ENCODE peak calls at places on chromosomes 4 and X, in eight cellular contexts. T is upper lobe of left lung, B is ovary, K is sigmoid colon, P is stomach, V is breast epithelium, C is H1, D is transverse colon. Q is an unnamed sample. For H3K4me1, the result is how much of the 10 kb centered on the place peaks cover.

GRCh38 chr4:21410372-21410771 is 538.2 kb downstream of the KCNIP4 start:
- DNase-seq in T (no peak), B (no peak), K (no peak), P (no peak), V (no peak), C (no peak), D (no peak), Q (no peak)

GRCh38 chr4:116066711-116067245 is 953.4 kb upstream of the NDST4 start:
- DNase-seq in T (no peak), B (no peak), K (no peak), P (no peak), V (no peak), C (no peak), D (no peak), Q (no peak)

GRCh38 chrX:56308726-56309125 is 76.6 kb downstream of the KLF8 start:
- DNase-seq in T (no peak), B (no peak), K (no peak), P (no peak), V (no peak), C (no peak), D (no peak), Q (no peak)

GRCh38 chrX:76279007-76279406 is 106.1 kb downstream of the PBDC1 start:
- DNase-seq in T (no peak), B (peak), K (no peak), P (peak), V (no peak), C (peak), D (peak), Q (no peak)

GRCh38 chrX:79325263-79325958 is 41.7 kb downstream of the ITM2A start:
- DNase-seq in T (peak), B (no peak), K (no peak), P (no peak), V (no peak), C (no peak), D (no peak), Q (no peak)

GRCh38 chrX:9354918-9355317 is 109.9 kb upstream of the TBL1X start:
- DNase-seq in T (no peak), B (no peak), K (no peak), P (no peak), V (no peak), C (no peak), D (no peak), Q (no peak)

GRCh38 chrX:65837875-65838549 is 170.6 kb downstream of the MSN start:
- DNase-seq in T (no peak), B (no peak), K (no peak), P (no peak), V (no peak), C (no peak), D (no peak), Q (no peak)

GRCh38 chrX:97399400-97399799 is 515.7 kb downstream of the RPA4 start:
- DNase-seq in T (no peak), B (no peak), K (no peak), P (no peak), V (no peak), C (no peak), D (no peak), Q (no peak)

GRCh38 chr4:11700751-11701226 is 272.1 kb upstream of the HS3ST1 start:
- DNase-seq in T (no peak), B (no peak), K (no peak), P (no peak), V (no peak), C (no peak), D (no peak), Q (no peak)

GRCh38 chrX:40273356-40274050 is 175.7 kb upstream of the BCOR start:
- DNase-seq in T (peak), B (no peak), K (peak), P (no peak), V (no peak), C (no peak), D (no peak), Q (peak)

GRCh38 chr4:54440394-54441223 is 211.5 kb downstream of the PDGFRA start:
- DNase-seq in T (no peak), B (no peak), K (no peak), P (no peak), V (no peak), C (no peak), D (no peak), Q (no peak)

GRCh38 chr4:41839945-41840854 is 91.7 kb upstream of the PHOX2B start:
- DNase-seq in T (no peak), B (no peak), K (no peak), P (no peak), V (no peak), C (no peak), D (no peak), Q (no peak)

GRCh38 chr4:109873791-109874514 is 26.0 kb downstream of the LRIT3 start:
- DNase-seq in T (no peak), B (no peak), K (no peak), P (no peak), V (no peak), C (no peak), D (no peak), Q (peak)

GRCh38 chrX:37425370-37425769 is 76.2 kb downstream of the PRRG1 start:
- DNase-seq in T (no peak), B (no peak), K (no peak), P (no peak), V (no peak), C (no peak), D (no peak), Q (peak)

GRCh38 chr4:126856906-126857305 is 775.9 kb upstream of the INTU start:
- DNase-seq in T (no peak), B (no peak), K (no peak), P (no peak), V (no peak), C (no peak), D (no peak), Q (no peak)

GRCh38 chr4:36757623-36758311 is 476.4 kb downstream of the DTHD1 start:
- DNase-seq in T (no peak), B (no peak), K (no peak), P (no peak), V (no peak), C (no peak), D (no peak), Q (no peak)

GRCh38 chrX:3143043-3143799 is 102.0 kb downstream of the ARSF start:
- DNase-seq in T (no peak), B (no peak), K (no peak), P (no peak), V (no peak), C (no peak), D (no peak), Q (no peak)

GRCh38 chr4:126372634-126373033 is 1057.9 kb downstream of the FAT4 start:
- DNase-seq in T (no peak), B (no peak), K (no peak), P (no peak), V (no peak), C (no peak), D (no peak), Q (no peak)

GRCh38 chrX:147779173-147779572 is 132.5 kb upstream of the FMR1 start:
- DNase-seq in T (no peak), B (no peak), K (no peak), P (no peak), V (no peak), C (no peak), D (no peak), Q (no peak)

GRCh38 chr4:56241500-56241899 is 145.8 kb downstream of the AASDH start:
- DNase-seq in T (no peak), B (no peak), K (no peak), P (no peak), V (no peak), C (no peak), D (peak), Q (no peak)

GRCh38 chrX:68307767-68308166 is 125.5 kb downstream of the OPHN1 start:
- DNase-seq in T (no peak), B (no peak), K (no peak), P (no peak), V (no peak), C (no peak), D (no peak), Q (no peak)

GRCh38 chrX:116246261-116246660 is 75.7 kb downstream of the AGTR2 start:
- DNase-seq in T (no peak), B (no peak), K (no peak), P (no peak), V (no peak), C (no peak), D (no peak), Q (no peak)

DNA sequence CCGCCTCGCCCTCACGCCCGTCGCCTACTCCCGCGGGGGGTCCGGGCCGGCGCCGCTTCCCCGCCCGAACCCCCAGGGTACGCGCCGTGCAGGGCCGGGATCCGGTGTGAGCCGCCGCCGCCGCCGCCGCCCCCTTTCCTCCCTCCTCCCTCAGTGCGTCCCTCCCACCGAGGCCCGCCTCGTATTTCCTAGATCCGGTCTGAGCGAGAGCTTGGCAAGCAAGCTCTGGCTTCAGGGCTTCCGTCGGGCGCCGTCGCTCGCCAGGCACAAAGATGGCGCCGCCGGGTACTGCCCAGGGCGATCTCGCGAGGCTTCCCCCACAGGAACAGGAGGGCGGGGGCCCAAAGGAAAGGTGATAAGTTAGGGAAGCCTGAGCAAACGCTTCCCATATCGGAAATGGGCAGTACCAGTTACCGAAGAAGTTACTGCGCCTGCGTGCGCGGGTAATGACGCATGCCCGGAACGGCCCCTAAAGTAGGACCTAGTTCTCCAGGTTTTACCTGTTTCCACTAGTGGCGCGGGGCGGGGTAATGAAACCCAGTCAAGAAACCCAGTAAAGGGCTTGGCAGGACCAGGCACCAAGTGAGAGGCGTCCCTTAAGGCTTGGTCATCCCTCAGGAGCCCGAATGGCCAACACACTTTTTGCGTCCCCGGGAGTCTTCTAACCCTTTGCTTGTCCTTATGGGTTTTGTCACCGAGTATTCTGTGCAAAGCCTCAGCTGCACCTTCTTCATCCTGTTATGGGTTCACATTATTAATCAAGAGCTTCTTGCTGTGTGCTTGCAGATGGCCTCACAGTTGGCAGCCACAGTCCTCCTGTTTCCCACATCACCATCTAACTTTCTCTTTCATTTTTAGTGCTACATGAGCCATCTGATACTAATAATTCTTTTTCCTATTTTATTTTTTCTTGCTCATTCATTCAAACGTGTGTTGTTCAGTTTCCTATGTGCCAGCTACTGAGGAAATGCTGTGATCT is at the start of gene TAB3:
- DNase-seq in T (peak), B (peak), K (peak), P (peak), V (peak), C (peak), D (peak), Q (peak)
- TF ChIP-seq POLR2A in T (peak), B (peak), K (no peak), P (peak), V (no peak), C (no peak), D (peak), Q (peak)

GRCh38 chr4:14180166-14180565 is 552.6 kb upstream of the BOD1L1 start:
- DNase-seq in T (no peak), B (no peak), K (no peak), P (no peak), V (no peak), C (no peak), D (no peak), Q (no peak)
- H3K4me1 ChIP-seq in T (under half), B (under half), K (under half), P (under half), V (under half), C (under half), D (under half), Q (under half)

DNA sequence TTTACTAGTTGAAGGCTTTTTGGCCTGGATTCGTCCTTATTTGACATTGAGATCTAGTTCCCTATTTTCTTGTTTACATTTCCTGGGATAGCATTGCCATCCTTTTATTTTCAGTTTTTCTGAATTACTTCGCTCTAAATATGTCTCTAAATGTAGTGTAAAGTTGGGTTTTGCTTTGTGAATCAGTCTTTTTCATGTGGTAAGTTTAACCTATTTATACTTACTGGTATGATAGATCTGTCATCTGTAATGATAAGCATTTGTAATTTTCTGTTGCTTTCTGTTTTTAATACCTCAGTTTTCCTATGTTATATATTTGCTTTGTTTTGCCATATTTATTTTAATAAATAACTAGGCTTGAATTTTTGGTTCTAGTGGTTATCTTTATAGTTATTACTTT is 6.7 kb downstream of the PDK3 start:
- DNase-seq in T (no peak), B (no peak), K (no peak), P (no peak), V (no peak), C (no peak), D (no peak), Q (no peak)
- TF ChIP-seq CTCF in T (no peak), B (no peak), K (no peak), P (no peak), V (no peak), C (no peak), D (no peak), Q (no peak)

GRCh38 chr4:139555073-139555704 is 830 bp downstream of the SETD7 start:
- DNase-seq in T (peak), B (peak), K (peak), P (peak), V (peak), C (no peak), D (peak), Q (peak)
- TF ChIP-seq POLR2A in T (peak), B (peak), K (peak), P (no peak), V (peak), C (no peak), D (peak), Q (peak)

GRCh38 chr4:173651651-173652282 is 121.7 kb upstream of the HAND2 start:
- DNase-seq in T (no peak), B (no peak), K (no peak), P (no peak), V (no peak), C (no peak), D (no peak), Q (no peak)

GRCh38 chr4:173656898-173657297 is 126.9 kb upstream of the HAND2 start:
- DNase-seq in T (no peak), B (no peak), K (no peak), P (no peak), V (no peak), C (no peak), D (no peak), Q (no peak)

GRCh38 chr4:173647902-173648301 is 117.9 kb upstream of the HAND2 start:
- DNase-seq in T (no peak), B (no peak), K (no peak), P (no peak), V (no peak), C (no peak), D (no peak), Q (no peak)

GRCh38 chr4:173652283-173652931 is 122.4 kb upstream of the HAND2 start:
- DNase-seq in T (no peak), B (no peak), K (peak), P (no peak), V (no peak), C (no peak), D (no peak), Q (no peak)
- H3K4me1 ChIP-seq in T (under half), B (under half), K (under half), P (under half), V (under half), C (under half), D (under half), Q (under half)

GRCh38 chrX:140088438-140088837 is 123.1 kb upstream of the CXorf66 start:
- DNase-seq in T (no peak), B (no peak), K (no peak), P (no peak), V (no peak), C (no peak), D (no peak), Q (no peak)

GRCh38 chrX:140087865-140088264 is 122.5 kb upstream of the CXorf66 start:
- DNase-seq in T (no peak), B (no peak), K (no peak), P (no peak), V (no peak), C (no peak), D (no peak), Q (no peak)

GRCh38 chrX:140090800-140091275 is 125.5 kb upstream of the CXorf66 start:
- DNase-seq in T (no peak), B (no peak), K (no peak), P (no peak), V (no peak), C (no peak), D (no peak), Q (no peak)

GRCh38 chrX:140092121-140092520 is 126.8 kb upstream of the CXorf66 start:
- DNase-seq in T (no peak), B (no peak), K (no peak), P (no peak), V (no peak), C (no peak), D (no peak), Q (no peak)

GRCh38 chrX:140091276-140091886 is 126.1 kb upstream of the CXorf66 start:
- DNase-seq in T (peak), B (peak), K (peak), P (peak), V (no peak), C (no peak), D (peak), Q (no peak)
- TF ChIP-seq CTCF in T (no peak), B (no peak), K (no peak), P (no peak), V (no peak), C (peak), D (no peak), Q (no peak)

GRCh38 chr4:10023050-10023419 is 1.7 kb upstream of the SLC2A9 start:
- DNase-seq in T (no peak), B (no peak), K (no peak), P (no peak), V (no peak), C (no peak), D (no peak), Q (no peak)

GRCh38 chr4:10022346-10023049 is 1.2 kb upstream of the SLC2A9 start:
- DNase-seq in T (no peak), B (no peak), K (no peak), P (no peak), V (peak), C (no peak), D (no peak), Q (peak)

GRCh38 chr4:10020106-10020505 is 1.2 kb downstream of the SLC2A9 start:
- DNase-seq in T (no peak), B (no peak), K (no peak), P (no peak), V (no peak), C (no peak), D (no peak), Q (no peak)

GRCh38 chr4:10019521-10020051 is 1.7 kb downstream of the SLC2A9 start:
- DNase-seq in T (no peak), B (peak), K (peak), P (no peak), V (peak), C (no peak), D (no peak), Q (peak)

DNA sequence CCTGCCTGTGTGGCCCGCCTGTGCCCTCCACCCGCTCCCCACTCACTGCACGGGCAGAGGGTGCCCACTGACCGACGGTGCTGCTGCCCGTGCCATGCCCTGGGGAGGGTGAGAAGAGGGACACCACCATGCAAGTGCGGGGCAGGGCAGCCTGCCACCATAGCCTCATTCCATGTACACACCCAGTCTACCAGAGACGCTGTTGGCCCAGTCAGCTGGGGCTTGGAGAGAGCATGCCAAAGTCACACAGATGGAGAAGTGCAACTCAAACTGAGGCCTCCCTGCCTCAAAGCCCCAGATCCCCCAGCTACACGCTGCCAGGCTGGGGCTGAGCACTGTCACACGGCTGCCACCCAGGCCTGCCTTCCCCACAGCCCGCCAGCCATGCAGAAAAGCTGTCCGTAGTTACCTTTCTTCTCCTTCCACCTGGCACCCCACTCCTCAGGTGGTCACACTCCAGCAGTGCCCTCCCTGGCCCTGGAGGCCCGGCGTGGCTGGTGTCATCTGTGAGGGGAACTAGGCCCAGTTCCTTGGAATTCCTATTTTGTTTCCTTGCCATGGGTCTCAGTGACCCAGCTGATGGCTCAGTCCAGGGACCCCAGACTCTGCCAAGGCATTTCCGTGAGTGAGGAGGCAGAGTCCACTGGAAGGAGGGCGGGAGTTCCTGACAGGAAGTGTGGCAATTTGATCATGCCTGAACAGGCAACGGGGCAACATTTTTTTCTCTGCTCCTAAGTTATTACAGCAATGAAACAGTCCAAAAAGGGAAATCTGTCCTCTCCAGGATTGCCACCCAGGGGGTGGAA is at the start of gene SLC2A9:
- DNase-seq in T (peak), B (no peak), K (peak), P (no peak), V (peak), C (no peak), D (peak), Q (no peak)
- TF ChIP-seq POLR2A in T (no peak), B (no peak), K (no peak), P (no peak), V (no peak), C (no peak), D (no peak), Q (no peak)

GRCh38 chrX:51852621-51853020 is 40.8 kb upstream of the MAGED1 start:
- DNase-seq in T (no peak), B (no peak), K (no peak), P (no peak), V (no peak), C (no peak), D (no peak), Q (no peak)

GRCh38 chrX:51851507-51852085 is 41.8 kb upstream of the MAGED1 start:
- DNase-seq in T (no peak), B (no peak), K (no peak), P (no peak), V (no peak), C (no peak), D (no peak), Q (no peak)

GRCh38 chrX:51855698-51856097 is 37.7 kb upstream of the MAGED1 start:
- DNase-seq in T (no peak), B (no peak), K (no peak), P (no peak), V (no peak), C (no peak), D (no peak), Q (no peak)

GRCh38 chrX:51853251-51853650 is 40.2 kb upstream of the MAGED1 start:
- DNase-seq in T (no peak), B (no peak), K (no peak), P (no peak), V (no peak), C (no peak), D (no peak), Q (no peak)

GRCh38 chrX:51852096-51852495 is 41.3 kb upstream of the MAGED1 start:
- DNase-seq in T (no peak), B (no peak), K (no peak), P (no peak), V (no peak), C (no peak), D (no peak), Q (no peak)
- H3K4me1 ChIP-seq in T (under half), B (under half), K (under half), P (under half), V (under half), C (under half), D (under half), Q (under half)

DNA sequence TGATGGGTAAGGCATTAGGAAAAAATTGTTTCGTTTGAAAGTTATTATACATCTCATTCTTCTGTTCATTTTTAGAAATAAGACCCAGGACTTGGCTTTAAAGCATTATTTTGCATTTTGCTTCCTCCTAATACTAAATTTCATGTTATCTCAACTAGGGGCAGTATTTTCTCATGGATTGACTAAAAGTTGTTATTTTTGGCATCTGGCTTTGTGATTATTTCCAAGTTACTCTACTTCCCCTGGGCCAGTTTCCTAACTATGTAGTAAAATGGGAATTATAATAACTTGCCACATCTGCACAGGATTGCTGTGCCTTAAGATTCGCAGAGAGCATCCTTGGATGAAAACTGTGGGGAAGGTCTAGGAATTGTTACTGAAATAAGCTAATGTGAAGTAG is 3.0 kb downstream of the RBPJ start:
- DNase-seq in T (no peak), B (no peak), K (no peak), P (no peak), V (no peak), C (no peak), D (no peak), Q (no peak)
- TF ChIP-seq CTCF in T (no peak), B (no peak), K (no peak), P (no peak), V (no peak), C (no peak), D (no peak), Q (no peak)

Q was measured in gastrocnemius medialis.